ENCODE peak calls at places on chromosomes 7 and 10, in four cellular contexts. B is IMR-90, M is tibial artery, O is uterus. U is an unnamed sample.

GRCh38 chr10:1043532-1043995 is 5.4 kb downstream of the IDI1 start:
- DNase-seq in B (no peak), M (peak; percentile 49), O (peak; percentile 36), U (no peak)

GRCh38 chr10:1600861-1601260 is 136.5 kb downstream of the ADARB2 start:
- DNase-seq in B (no peak), M (no peak), O (no peak), U (no peak)

GRCh38 chr7:27179503-27180430 is 5.3 kb downstream of the HOXA11 start:
- DNase-seq in B (peak; percentile 45), M (peak; percentile 74), O (peak; percentile 86), U (no peak)

GRCh38 chr7:92834661-92835139 is 1.7 kb downstream of the CDK6 start:
- DNase-seq in B (no peak), M (peak; percentile 22), O (no peak), U (no peak)

GRCh38 chr7:105003875-105004510 is 10.0 kb upstream of the KMT2E start:
- DNase-seq in B (no peak), M (no peak), O (no peak), U (no peak)

GRCh38 chr10:822661-823367 is 108.7 kb downstream of the LARP4B start:
- DNase-seq in B (no peak), M (no peak), O (no peak), U (no peak)

GRCh38 chr7:141731476-141732149 is 6.5 kb upstream of the SSBP1 start:
- DNase-seq in B (no peak), M (no peak), O (no peak), U (no peak)

GRCh38 chr7:21603477-21603876 is 60.6 kb downstream of the DNAH11 start:
- DNase-seq in B (no peak), M (no peak), O (no peak), U (no peak)

GRCh38 chr10:91137822-91138221 is 82.6 kb upstream of the PCGF5 start:
- DNase-seq in B (no peak), M (no peak), O (no peak), U (no peak)

GRCh38 chr10:33306756-33307519 is 27.5 kb downstream of the NRP1 start:
- DNase-seq in B (peak; percentile 79), M (no peak), O (no peak), U (no peak)
- H3K27ac ChIP-seq in B (peak overlapping the region; percentile 45), M (no peak overlapping the region), O (no peak overlapping the region), U (peak overlapping the region; percentile 27)

DNA sequence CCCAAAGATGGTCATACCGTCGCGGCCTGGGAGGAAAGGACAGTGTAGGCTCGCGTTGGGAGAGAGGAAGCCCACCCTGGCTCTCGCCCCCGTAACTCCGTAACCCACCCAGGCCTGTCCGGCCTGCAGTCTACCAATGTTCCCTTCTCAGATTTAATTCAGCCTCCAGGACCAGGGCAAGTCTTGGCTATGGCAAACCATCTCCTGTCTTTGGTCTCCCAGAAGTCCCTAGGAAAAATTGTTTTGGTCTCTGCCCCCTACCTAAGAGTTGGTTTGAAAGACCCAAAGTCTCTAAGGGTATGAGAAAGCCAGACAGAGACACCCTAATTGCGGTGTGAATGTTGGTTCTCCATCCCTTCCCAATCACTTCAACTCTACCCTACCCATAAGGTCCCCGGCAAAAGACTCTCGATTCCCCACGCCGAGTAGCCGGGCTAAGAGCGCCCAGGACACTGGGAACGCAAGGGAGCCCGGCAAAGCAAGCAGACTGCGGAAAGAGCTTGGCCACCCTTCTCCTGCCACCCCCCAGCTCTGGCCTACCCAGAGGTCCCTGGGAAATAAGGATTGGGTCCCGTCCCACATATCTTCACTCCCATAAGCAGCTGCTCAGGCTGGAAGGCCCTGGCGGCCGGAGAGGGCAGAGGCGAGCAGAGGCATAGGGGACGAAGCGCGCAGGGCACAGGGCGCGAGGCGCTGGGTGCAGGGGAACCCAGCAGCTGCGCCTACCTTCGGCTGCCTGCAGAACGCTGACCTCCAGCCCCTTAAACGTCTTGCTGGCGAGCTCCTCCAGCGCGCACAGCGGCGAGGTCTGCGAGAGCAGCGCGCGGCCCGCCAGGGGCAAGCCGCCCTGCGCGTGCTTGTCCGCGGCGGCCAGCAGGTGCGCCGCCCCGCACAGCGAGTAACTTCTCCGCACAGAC is 1.2 kb downstream of the LBX1 start:
- DNase-seq in B (no peak), M (no peak), O (no peak), U (no peak)
- H3K4me1 ChIP-seq in B (no peaks in the 10 kb centered on the region), M (peaks cover 69% of the 10 kb centered on the region), O (no peaks in the 10 kb centered on the region), U (no peaks in the 10 kb centered on the region)

GRCh38 chr7:123665157-123665556 is 9.5 kb downstream of the LMOD2 start:
- DNase-seq in B (peak; percentile 16), M (no peak), O (no peak), U (no peak)

GRCh38 chr7:123666492-123666891 is 10.8 kb downstream of the LMOD2 start:
- DNase-seq in B (no peak), M (no peak), O (no peak), U (no peak)

GRCh38 chr7:123662755-123663154 is 7.1 kb downstream of the LMOD2 start:
- DNase-seq in B (no peak), M (no peak), O (no peak), U (no peak)

GRCh38 chr7:123663200-123663599 is 7.5 kb downstream of the LMOD2 start:
- DNase-seq in B (no peak), M (no peak), O (no peak), U (no peak)

DNA sequence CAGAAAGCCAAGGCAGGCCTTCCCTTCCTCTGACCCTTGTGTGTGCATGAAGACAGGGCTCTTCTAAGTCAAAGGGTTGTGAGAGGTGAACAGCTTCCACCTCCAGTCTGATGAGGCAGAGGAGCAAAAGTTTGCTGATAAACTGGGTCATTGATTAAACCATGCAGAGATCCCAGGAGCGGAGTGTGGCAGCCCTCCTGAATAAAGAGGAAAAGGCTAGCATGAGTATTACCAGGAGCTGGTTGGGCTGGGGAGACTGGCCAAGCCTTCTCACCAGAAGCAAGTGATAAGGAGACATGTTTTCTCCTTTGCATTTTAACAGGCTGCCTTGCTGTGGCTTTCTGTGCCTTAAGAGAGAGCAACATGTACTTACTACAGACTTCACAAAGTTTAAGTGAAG is 10.2 kb downstream of the LMOD2 start:
- DNase-seq in B (no peak), M (no peak), O (no peak), U (no peak)
- H3K27ac ChIP-seq in B (no peak overlapping the region), M (no peak overlapping the region), O (no peak overlapping the region), U (peak overlapping the region; percentile 31)

GRCh38 chr7:2272031-2272430 is 30.0 kb downstream of the NUDT1 start:
- DNase-seq in B (no peak), M (no peak), O (no peak), U (no peak)
- H3K4me1 ChIP-seq in B (peaks cover 10% of the 10 kb centered on the region), M (no peaks in the 10 kb centered on the region), O (no peaks in the 10 kb centered on the region), U (peaks cover 4% of the 10 kb centered on the region)

GRCh38 chr7:50207251-50207564 is 97.3 kb upstream of the IKZF1 start:
- DNase-seq in B (no peak), M (no peak), O (no peak), U (no peak)

GRCh38 chr7:50206521-50207250 is 97.8 kb upstream of the IKZF1 start:
- DNase-seq in B (no peak), M (no peak), O (no peak), U (no peak)

GRCh38 chr7:50207682-50208255 is 96.7 kb upstream of the IKZF1 start:
- DNase-seq in B (no peak), M (peak; percentile 69), O (no peak), U (no peak)

GRCh38 chr7:50209461-50210161 is 94.9 kb upstream of the IKZF1 start:
- DNase-seq in B (no peak), M (no peak), O (no peak), U (no peak)

DNA sequence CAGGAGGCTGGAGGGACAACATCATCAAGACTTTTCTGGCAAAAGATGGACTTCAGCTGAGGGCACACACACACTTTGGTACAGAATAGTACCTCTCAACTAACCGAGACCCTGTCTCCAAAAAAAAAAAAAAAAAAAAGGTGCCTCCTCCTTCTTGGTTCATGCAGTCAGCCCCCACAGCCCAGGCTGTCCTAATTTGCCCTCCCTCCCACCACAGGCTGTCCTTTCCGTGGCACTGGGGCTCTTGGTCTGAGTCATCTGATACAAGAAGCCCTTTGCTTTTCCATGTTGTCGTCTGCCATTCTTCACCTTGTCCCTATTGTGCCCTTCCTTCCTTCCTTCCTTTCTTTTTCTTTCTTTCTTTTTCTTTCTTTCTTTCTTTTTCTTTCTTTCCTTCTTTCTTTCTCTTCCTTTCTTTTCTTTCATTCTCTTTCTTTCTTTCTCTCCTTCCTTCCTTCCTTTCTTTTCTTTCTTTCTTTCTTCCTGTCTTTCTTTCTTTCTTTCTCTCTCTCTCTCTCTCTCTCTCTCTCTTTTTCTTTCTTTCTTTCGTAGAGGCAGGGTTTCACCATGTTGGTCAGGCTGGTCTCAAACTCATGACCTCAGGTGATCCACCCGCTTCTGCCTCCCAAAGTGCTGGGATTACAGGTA is 96.1 kb upstream of the IKZF1 start:
- DNase-seq in B (no peak), M (no peak), O (no peak), U (no peak)
- H3K27ac ChIP-seq in B (no peak overlapping the region), M (no peak overlapping the region), O (no peak overlapping the region), U (no peak overlapping the region)